ENCODE peak calls at places on chromosomes 7 and 10, in eight cellular contexts. G is body of pancreas, T is HEK293T, U is AG09309, P is AG09319, X is ecto neural progenitor cell, J is ACHN, C is ELR. A is an unnamed sample.

GRCh38 chr10:106571216-106571954 is 593.1 kb downstream of the SORCS1 start:
- DNase-seq in G (no peak), T (peak), U (no peak), P (no peak), X (no peak), J (peak), C (peak), A (no peak)

GRCh38 chr7:26684447-26684846 is 179.9 kb downstream of the SKAP2 start:
- DNase-seq in G (no peak), T (no peak), U (no peak), P (no peak), X (no peak), J (no peak), C (no peak), A (no peak)

GRCh38 chr7:151175793-151176311 is 8.4 kb upstream of the GBX1 start:
- DNase-seq in G (no peak), T (no peak), U (no peak), P (no peak), X (no peak), J (no peak), C (no peak), A (peak)

GRCh38 chr10:103916254-103916653 is 1.7 kb downstream of the STN1 start:
- DNase-seq in G (no peak), T (no peak), U (no peak), P (no peak), X (no peak), J (no peak), C (no peak), A (no peak)

GRCh38 chr10:25493122-25493893 is 318.5 kb downstream of the GPR158 start:
- DNase-seq in G (no peak), T (no peak), U (no peak), P (no peak), X (no peak), J (no peak), C (no peak), A (no peak)

GRCh38 chr7:66403562-66403961 is 198.4 kb downstream of the TPST1 start:
- DNase-seq in G (no peak), T (no peak), U (no peak), P (no peak), X (no peak), J (no peak), C (no peak), A (no peak)

GRCh38 chr10:127908106-127908957 is 1.4 kb downstream of the PTPRE start:
- DNase-seq in G (no peak), T (no peak), U (peak), P (no peak), X (no peak), J (peak), C (peak), A (no peak)

GRCh38 chr7:88153378-88153777 is 66.5 kb downstream of the SRI start:
- DNase-seq in G (no peak), T (no peak), U (no peak), P (no peak), X (no peak), J (no peak), C (no peak), A (no peak)

GRCh38 chr7:40654171-40654570 is 519.4 kb downstream of the SUGCT start:
- DNase-seq in G (no peak), T (no peak), U (no peak), P (no peak), X (no peak), J (no peak), C (no peak), A (no peak)

GRCh38 chr7:25752967-25753791 is 398.8 kb upstream of the NFE2L3 start:
- DNase-seq in G (no peak), T (no peak), U (no peak), P (no peak), X (peak), J (no peak), C (no peak), A (no peak)

GRCh38 chr10:110310741-110311140 is 6.0 kb upstream of the SMNDC1 start:
- DNase-seq in G (no peak), T (no peak), U (no peak), P (no peak), X (no peak), J (no peak), C (peak), A (no peak)

GRCh38 chr10:58955615-58956014 is 220.8 kb upstream of the PHYHIPL start:
- DNase-seq in G (no peak), T (no peak), U (no peak), P (no peak), X (no peak), J (no peak), C (no peak), A (no peak)

GRCh38 chr7:33774762-33775523 is 130.4 kb upstream of the BMPER start:
- DNase-seq in G (peak), T (peak), U (peak), P (peak), X (no peak), J (no peak), C (no peak), A (peak)

GRCh38 chr10:77041636-77042258 is 595.9 kb downstream of the KCNMA1 start:
- DNase-seq in G (peak), T (no peak), U (no peak), P (no peak), X (no peak), J (no peak), C (no peak), A (no peak)

GRCh38 chr10:24685958-24686540 is 37.6 kb downstream of the ARHGAP21 start:
- DNase-seq in G (no peak), T (no peak), U (peak), P (peak), X (no peak), J (no peak), C (peak), A (no peak)

GRCh38 chr7:29483219-29484104 is 80.2 kb upstream of the PRR15 start:
- DNase-seq in G (no peak), T (no peak), U (no peak), P (no peak), X (no peak), J (no peak), C (no peak), A (no peak)

GRCh38 chr7:15557186-15557585 is 4.6 kb downstream of the AGMO start:
- DNase-seq in G (no peak), T (no peak), U (no peak), P (no peak), X (no peak), J (peak), C (peak), A (no peak)

GRCh38 chr7:2856388-2857169 is 12.5 kb upstream of the GNA12 start:
- DNase-seq in G (no peak), T (no peak), U (no peak), P (no peak), X (no peak), J (no peak), C (peak), A (no peak)

GRCh38 chr7:116715087-116715486 is 43.1 kb downstream of the MET start:
- DNase-seq in G (no peak), T (no peak), U (no peak), P (no peak), X (no peak), J (peak), C (no peak), A (no peak)

GRCh38 chr10:124298891-124299290 is 119.8 kb downstream of the OAT start:
- DNase-seq in G (no peak), T (no peak), U (no peak), P (no peak), X (no peak), J (no peak), C (no peak), A (no peak)

GRCh38 chr7:116797611-116798010 is 64.8 kb upstream of the CAPZA2 start:
- DNase-seq in G (no peak), T (no peak), U (no peak), P (peak), X (no peak), J (no peak), C (no peak), A (no peak)

GRCh38 chr7:155337946-155338631 is 40.4 kb downstream of the INSIG1 start:
- DNase-seq in G (peak), T (no peak), U (no peak), P (no peak), X (peak), J (no peak), C (no peak), A (no peak)

GRCh38 chr10:120942806-120943413 is 91.7 kb downstream of the WDR11 start:
- DNase-seq in G (peak), T (peak), U (peak), P (peak), X (peak), J (peak), C (peak), A (peak)

GRCh38 chr10:100670828-100671479 is 74.4 kb upstream of the PAX2 start:
- DNase-seq in G (peak), T (peak), U (no peak), P (no peak), X (peak), J (peak), C (peak), A (peak)

GRCh38 chr7:55063633-55064032 is 44.8 kb downstream of the EGFR start:
- DNase-seq in G (no peak), T (no peak), U (no peak), P (no peak), X (no peak), J (peak), C (peak), A (no peak)

GRCh38 chr10:63554666-63555065 is 33.5 kb downstream of the REEP3 start:
- DNase-seq in G (no peak), T (no peak), U (peak), P (peak), X (no peak), J (peak), C (peak), A (no peak)

GRCh38 chr7:45592230-45592991 is 18.2 kb downstream of the ADCY1 start:
- DNase-seq in G (no peak), T (no peak), U (no peak), P (no peak), X (peak), J (no peak), C (no peak), A (peak)

GRCh38 chr7:102912742-102913141 is at the start of gene LRRC17:
- DNase-seq in G (no peak), T (peak), U (peak), P (peak), X (peak), J (no peak), C (peak), A (no peak)

GRCh38 chr10:76359001-76359400 is 927.6 kb downstream of the LRMDA start:
- DNase-seq in G (no peak), T (no peak), U (no peak), P (no peak), X (no peak), J (no peak), C (no peak), A (no peak)

A was measured in stomach.